ENCODE peak calls at places on chromosomes 16 and 17, in five cellular contexts. One of them, this sample, is unnamed.

GRCh38 chr16:29312835-29313558 is 93.5 kb downstream of the NPIPB11 start:
- DNase-seq in activated CD4-positive, alpha-beta T cell treated with anti-CD3 and anti-CD28 coated beads for 1 hour: no peak
- DNase-seq in mucosa of descending colon: no peak
- DNase-seq in hepatic stellate cell: no peak
- DNase-seq in T-helper 2 cell: no peak
- DNase-seq in this sample: no peak

GRCh38 chr17:31549525-31550388 is 158.3 kb downstream of the RAB11FIP4 start:
- DNase-seq in activated CD4-positive, alpha-beta T cell treated with anti-CD3 and anti-CD28 coated beads for 1 hour: peak
- DNase-seq in mucosa of descending colon: peak
- DNase-seq in hepatic stellate cell: peak
- DNase-seq in T-helper 2 cell: peak
- DNase-seq in this sample: peak

GRCh38 chr16:81444448-81445121 is at the start of gene CMIP:
- DNase-seq in activated CD4-positive, alpha-beta T cell treated with anti-CD3 and anti-CD28 coated beads for 1 hour: peak
- DNase-seq in mucosa of descending colon: peak
- DNase-seq in hepatic stellate cell: peak
- DNase-seq in T-helper 2 cell: peak
- DNase-seq in this sample: peak

GRCh38 chr16:85083051-85083639 is 29.1 kb downstream of the CIBAR2 start:
- DNase-seq in activated CD4-positive, alpha-beta T cell treated with anti-CD3 and anti-CD28 coated beads for 1 hour: no peak
- DNase-seq in mucosa of descending colon: no peak
- DNase-seq in hepatic stellate cell: no peak
- DNase-seq in T-helper 2 cell: no peak
- DNase-seq in this sample: peak

GRCh38 chr17:81511800-81512559 is 619 bp downstream of the ACTG1 start:
- DNase-seq in activated CD4-positive, alpha-beta T cell treated with anti-CD3 and anti-CD28 coated beads for 1 hour: peak
- DNase-seq in mucosa of descending colon: peak
- DNase-seq in hepatic stellate cell: no peak
- DNase-seq in T-helper 2 cell: no peak
- DNase-seq in this sample: peak

GRCh38 chr16:56860226-56861020 is 4.6 kb upstream of the SLC12A3 start:
- DNase-seq in activated CD4-positive, alpha-beta T cell treated with anti-CD3 and anti-CD28 coated beads for 1 hour: peak
- DNase-seq in mucosa of descending colon: no peak
- DNase-seq in hepatic stellate cell: no peak
- DNase-seq in T-helper 2 cell: no peak
- DNase-seq in this sample: no peak

GRCh38 chr16:54873081-54873480 is 57.6 kb upstream of the IRX5 start:
- DNase-seq in activated CD4-positive, alpha-beta T cell treated with anti-CD3 and anti-CD28 coated beads for 1 hour: no peak
- DNase-seq in mucosa of descending colon: no peak
- DNase-seq in hepatic stellate cell: no peak
- DNase-seq in T-helper 2 cell: no peak
- DNase-seq in this sample: no peak

GRCh38 chr17:72139213-72139612 is 18.4 kb downstream of the SOX9 start:
- DNase-seq in activated CD4-positive, alpha-beta T cell treated with anti-CD3 and anti-CD28 coated beads for 1 hour: no peak
- DNase-seq in mucosa of descending colon: no peak
- DNase-seq in hepatic stellate cell: no peak
- DNase-seq in T-helper 2 cell: no peak
- DNase-seq in this sample: no peak

GRCh38 chr17:61927211-61928100 is at the start of gene INTS2:
- DNase-seq in activated CD4-positive, alpha-beta T cell treated with anti-CD3 and anti-CD28 coated beads for 1 hour: peak
- DNase-seq in mucosa of descending colon: peak
- DNase-seq in hepatic stellate cell: peak
- DNase-seq in T-helper 2 cell: peak
- DNase-seq in this sample: peak

GRCh38 chr16:86578499-86579267 is at the start of gene FOXL1:
- DNase-seq in activated CD4-positive, alpha-beta T cell treated with anti-CD3 and anti-CD28 coated beads for 1 hour: no peak
- DNase-seq in mucosa of descending colon: no peak
- DNase-seq in hepatic stellate cell: peak
- DNase-seq in T-helper 2 cell: no peak
- DNase-seq in this sample: no peak

GRCh38 chr17:66740226-66740625 is 94.7 kb upstream of the CACNG5 start:
- DNase-seq in activated CD4-positive, alpha-beta T cell treated with anti-CD3 and anti-CD28 coated beads for 1 hour: no peak
- DNase-seq in mucosa of descending colon: no peak
- DNase-seq in hepatic stellate cell: no peak
- DNase-seq in T-helper 2 cell: no peak
- DNase-seq in this sample: no peak

GRCh38 chr17:73770115-73770848 is 126.0 kb upstream of the SDK2 start:
- DNase-seq in activated CD4-positive, alpha-beta T cell treated with anti-CD3 and anti-CD28 coated beads for 1 hour: no peak
- DNase-seq in mucosa of descending colon: peak
- DNase-seq in hepatic stellate cell: no peak
- DNase-seq in T-helper 2 cell: no peak
- DNase-seq in this sample: peak

GRCh38 chr16:28106467-28106866 is 43.0 kb upstream of the GSG1L start:
- DNase-seq in activated CD4-positive, alpha-beta T cell treated with anti-CD3 and anti-CD28 coated beads for 1 hour: no peak
- DNase-seq in mucosa of descending colon: no peak
- DNase-seq in hepatic stellate cell: no peak
- DNase-seq in T-helper 2 cell: no peak
- DNase-seq in this sample: no peak

GRCh38 chr17:74119049-74119580 is 84.4 kb upstream of the RPL38 start:
- DNase-seq in activated CD4-positive, alpha-beta T cell treated with anti-CD3 and anti-CD28 coated beads for 1 hour: no peak
- DNase-seq in mucosa of descending colon: no peak
- DNase-seq in hepatic stellate cell: no peak
- DNase-seq in T-helper 2 cell: no peak
- DNase-seq in this sample: no peak

GRCh38 chr16:19757026-19757425 is 39.0 kb downstream of the IQCK start:
- DNase-seq in activated CD4-positive, alpha-beta T cell treated with anti-CD3 and anti-CD28 coated beads for 1 hour: no peak
- DNase-seq in mucosa of descending colon: no peak
- DNase-seq in hepatic stellate cell: no peak
- DNase-seq in T-helper 2 cell: no peak
- DNase-seq in this sample: no peak